ENCODE peak calls at places on chromosomes 4 and X, in seven cellular contexts. X is HCT116, A is K562, Z is IMR-90, K is GM23248, J is SK-N-SH, T is neuronal stem cell. E is an unnamed sample.

GRCh38 chr4:98773638-98774037 is 115.2 kb upstream of the TSPAN5 start:
- DNase-seq in X (no peak), A (no peak), Z (no peak), K (no peak), J (no peak), T (no peak), E (no peak)

GRCh38 chrX:56728752-56729151 is 291 bp upstream of the NBDY start:
- DNase-seq in X (no peak), A (no peak), Z (peak), K (peak), J (no peak), T (no peak), E (peak)

GRCh38 chrX:70279081-70279480 is 2.9 kb upstream of the RAB41 start:
- DNase-seq in X (no peak), A (no peak), Z (no peak), K (no peak), J (no peak), T (no peak), E (no peak)

GRCh38 chrX:66731398-66731797 is 92.5 kb upstream of the EDA2R start:
- DNase-seq in X (no peak), A (peak), Z (peak), K (peak), J (peak), T (peak), E (peak)

GRCh38 chr4:158624889-158625478 is 46.7 kb downstream of the C4orf46 start:
- DNase-seq in X (peak), A (peak), Z (peak), K (peak), J (peak), T (peak), E (peak)

GRCh38 chr4:163111588-163111987 is 55.1 kb downstream of the NAF1 start:
- DNase-seq in X (no peak), A (no peak), Z (peak), K (peak), J (peak), T (peak), E (peak)

GRCh38 chr4:39963656-39964055 is 14.1 kb downstream of the PDS5A start:
- DNase-seq in X (no peak), A (no peak), Z (no peak), K (no peak), J (no peak), T (no peak), E (no peak)

GRCh38 chr4:57132746-57133142 is 22.6 kb upstream of the IGFBP7 start:
- DNase-seq in X (no peak), A (no peak), Z (no peak), K (no peak), J (no peak), T (no peak), E (no peak)

GRCh38 chrX:109855501-109855900 is 122.4 kb upstream of the ACSL4 start:
- DNase-seq in X (no peak), A (no peak), Z (no peak), K (no peak), J (no peak), T (no peak), E (no peak)

GRCh38 chrX:153738056-153738605 is 13.5 kb downstream of the ABCD1 start:
- DNase-seq in X (no peak), A (no peak), Z (no peak), K (no peak), J (no peak), T (no peak), E (no peak)

GRCh38 chr4:89995006-89995405 is 100.4 kb downstream of the MMRN1 start:
- DNase-seq in X (no peak), A (no peak), Z (no peak), K (no peak), J (no peak), T (no peak), E (no peak)

GRCh38 chr4:186931519-186931918 is 207.9 kb upstream of the FAT1 start:
- DNase-seq in X (no peak), A (no peak), Z (peak), K (peak), J (no peak), T (no peak), E (peak)

GRCh38 chr4:185209031-185209851 is at the start of gene SNX25:
- DNase-seq in X (peak), A (peak), Z (peak), K (peak), J (peak), T (peak), E (peak)
- H3K9ac ChIP-seq in X (peak), A (peak), Z (peak), K (peak), J (peak), T (peak), E (peak)

GRCh38 chr4:156638332-156638731 is 333.3 kb downstream of the PDGFC start:
- DNase-seq in X (no peak), A (no peak), Z (peak), K (peak), J (no peak), T (no peak), E (peak)
- H3K9ac ChIP-seq in X (no peak), A (no peak), Z (no peak), K (no peak), J (peak), T (no peak), E (no peak)

DNA sequence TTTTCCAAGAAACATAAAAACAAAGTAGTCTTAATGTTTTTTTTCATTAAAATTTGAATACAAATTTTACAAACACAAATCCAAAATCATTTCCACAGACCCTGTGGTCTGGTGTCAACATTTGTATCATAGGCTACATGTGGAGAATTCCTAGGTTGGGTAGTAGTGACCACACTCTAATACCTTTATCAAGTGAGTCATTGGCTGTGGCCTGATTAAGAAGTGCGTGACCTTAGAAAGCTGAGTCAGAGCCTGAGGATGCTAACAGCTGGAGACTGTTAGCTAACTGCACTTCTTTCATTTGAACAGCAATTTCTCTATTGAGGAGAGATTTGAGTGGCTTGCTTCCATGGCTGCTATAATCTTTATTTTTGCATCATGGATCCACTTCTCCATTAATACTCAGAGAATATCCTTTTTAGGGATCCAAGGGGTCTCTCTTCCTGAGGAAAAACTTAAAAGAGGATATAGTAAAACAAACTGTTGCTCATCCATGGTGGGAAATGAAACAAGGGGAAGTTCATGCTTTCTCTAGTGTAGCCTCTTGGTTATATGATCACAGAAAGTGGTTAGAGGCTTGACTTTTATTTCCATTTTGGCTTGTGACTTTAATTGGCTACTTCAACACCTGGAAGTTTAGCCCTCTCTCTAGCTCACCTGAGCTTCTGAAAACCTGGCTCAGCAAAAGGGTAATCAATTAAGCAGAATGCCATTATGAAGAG is 335.8 kb downstream of the PABPC4L start:
- DNase-seq in X (peak), A (peak), Z (peak), K (peak), J (no peak), T (peak), E (peak)
- H3K9ac ChIP-seq in X (no peak), A (no peak), Z (no peak), K (no peak), J (no peak), T (no peak), E (no peak)

GRCh38 chr4:151771664-151772063 is 10.9 kb upstream of the GATB start:
- DNase-seq in X (no peak), A (no peak), Z (no peak), K (peak), J (no peak), T (no peak), E (no peak)

GRCh38 chr4:151772322-151772721 is 11.5 kb upstream of the GATB start:
- DNase-seq in X (no peak), A (no peak), Z (no peak), K (no peak), J (no peak), T (no peak), E (no peak)

GRCh38 chr4:151770154-151770553 is 9.3 kb upstream of the GATB start:
- DNase-seq in X (no peak), A (no peak), Z (no peak), K (no peak), J (no peak), T (no peak), E (no peak)

GRCh38 chr4:151768835-151769234 is 8.0 kb upstream of the GATB start:
- DNase-seq in X (no peak), A (no peak), Z (no peak), K (no peak), J (no peak), T (no peak), E (no peak)

GRCh38 chr4:151766691-151767090 is 5.9 kb upstream of the GATB start:
- DNase-seq in X (peak), A (no peak), Z (no peak), K (no peak), J (no peak), T (no peak), E (no peak)
- H3K9ac ChIP-seq in X (no peak), A (no peak), Z (no peak), K (no peak), J (no peak), T (no peak), E (no peak)

GRCh38 chr4:169059294-169060201 is 49.5 kb upstream of the CBR4 start:
- DNase-seq in X (no peak), A (no peak), Z (no peak), K (peak), J (no peak), T (no peak), E (no peak)
- H3K9ac ChIP-seq in X (no peak), A (no peak), Z (no peak), K (peak), J (no peak), T (no peak), E (no peak)

GRCh38 chr4:188455353-188455752 is 316.1 kb downstream of the TRIML1 start:
- DNase-seq in X (no peak), A (no peak), Z (no peak), K (no peak), J (no peak), T (no peak), E (no peak)
- H3K9ac ChIP-seq in X (no peak), A (no peak), Z (no peak), K (no peak), J (peak), T (no peak), E (no peak)

DNA sequence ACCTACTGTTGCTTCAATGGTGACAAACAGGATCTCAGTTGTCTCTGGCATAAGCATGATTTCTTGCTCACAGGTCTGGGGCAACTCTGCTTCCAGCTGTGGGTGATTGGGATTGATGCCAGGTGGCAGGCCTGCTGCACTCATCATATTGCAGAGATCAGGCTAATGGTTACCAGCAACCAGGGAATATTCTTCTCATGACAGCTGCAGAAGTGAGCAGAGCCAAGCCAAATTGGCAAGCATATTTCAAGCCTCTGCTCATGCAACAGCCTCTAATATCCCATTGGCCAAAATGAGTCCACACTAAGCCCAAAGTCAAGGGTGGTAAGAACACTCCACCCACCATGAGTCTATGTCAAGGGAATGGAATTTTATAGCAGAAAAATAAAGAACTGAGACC is 26.7 kb upstream of the TBC1D19 start:
- DNase-seq in X (no peak), A (no peak), Z (peak), K (peak), J (peak), T (no peak), E (peak)
- H3K9ac ChIP-seq in X (no peak), A (no peak), Z (no peak), K (no peak), J (no peak), T (no peak), E (no peak)